ENCODE peak calls at places on chromosomes 5 and 9, in seven cellular contexts. One of them, this sample, is unnamed.

GRCh38 chr9:17795708-17796107 is 216.8 kb downstream of the SH3GL2 start:
- DNase-seq in mesenteric fat pad: no peak
- DNase-seq in ecto neural progenitor cell: no peak
- DNase-seq in CD4-positive, alpha-beta T cell: no peak
- DNase-seq in BE2C: no peak
- DNase-seq in H4: peak
- DNase-seq in stimulated activated CD8-positive, alpha-beta memory T cell treated with anti-CD3 and anti-CD28 coated beads, Interleukin-15, amount 100 ng/mL, for 4 hours: no peak
- DNase-seq in this sample: no peak

GRCh38 chr9:6506571-6506970 is 93.6 kb downstream of the UHRF2 start:
- DNase-seq in stimulated activated CD8-positive, alpha-beta memory T cell treated with anti-CD3 and anti-CD28 coated beads, Interleukin-15, amount 100 ng/mL, for 4 hours: no peak
- DNase-seq in H4: no peak
- DNase-seq in CD4-positive, alpha-beta T cell: no peak
- DNase-seq in ecto neural progenitor cell: no peak
- DNase-seq in mesenteric fat pad: no peak
- DNase-seq in BE2C: no peak
- DNase-seq in this sample: no peak

GRCh38 chr5:74639538-74640449 is 734 bp downstream of the ENC1 start:
- DNase-seq in H4: peak
- DNase-seq in CD4-positive, alpha-beta T cell: peak
- DNase-seq in BE2C: peak
- DNase-seq in stimulated activated CD8-positive, alpha-beta memory T cell treated with anti-CD3 and anti-CD28 coated beads, Interleukin-15, amount 100 ng/mL, for 4 hours: no peak
- DNase-seq in ecto neural progenitor cell: peak
- DNase-seq in mesenteric fat pad: no peak
- DNase-seq in this sample: peak

GRCh38 chr9:72997387-72997995 is 44.6 kb upstream of the ALDH1A1 start:
- DNase-seq in H4: no peak
- DNase-seq in BE2C: no peak
- DNase-seq in stimulated activated CD8-positive, alpha-beta memory T cell treated with anti-CD3 and anti-CD28 coated beads, Interleukin-15, amount 100 ng/mL, for 4 hours: no peak
- DNase-seq in mesenteric fat pad: no peak
- DNase-seq in CD4-positive, alpha-beta T cell: no peak
- DNase-seq in ecto neural progenitor cell: no peak
- DNase-seq in this sample: no peak

GRCh38 chr9:70987986-70988385 is 133.4 kb downstream of the TRPM3 start:
- DNase-seq in mesenteric fat pad: no peak
- DNase-seq in stimulated activated CD8-positive, alpha-beta memory T cell treated with anti-CD3 and anti-CD28 coated beads, Interleukin-15, amount 100 ng/mL, for 4 hours: no peak
- DNase-seq in ecto neural progenitor cell: no peak
- DNase-seq in H4: no peak
- DNase-seq in BE2C: no peak
- DNase-seq in CD4-positive, alpha-beta T cell: no peak
- DNase-seq in this sample: no peak

GRCh38 chr5:157915638-157916037 is 56.7 kb upstream of the CLINT1 start:
- DNase-seq in H4: peak
- DNase-seq in stimulated activated CD8-positive, alpha-beta memory T cell treated with anti-CD3 and anti-CD28 coated beads, Interleukin-15, amount 100 ng/mL, for 4 hours: no peak
- DNase-seq in ecto neural progenitor cell: no peak
- DNase-seq in BE2C: peak
- DNase-seq in CD4-positive, alpha-beta T cell: no peak
- DNase-seq in mesenteric fat pad: peak
- DNase-seq in this sample: peak

GRCh38 chr5:14305045-14305444 is 161.9 kb downstream of the TRIO start:
- DNase-seq in mesenteric fat pad: no peak
- DNase-seq in ecto neural progenitor cell: no peak
- DNase-seq in CD4-positive, alpha-beta T cell: no peak
- DNase-seq in stimulated activated CD8-positive, alpha-beta memory T cell treated with anti-CD3 and anti-CD28 coated beads, Interleukin-15, amount 100 ng/mL, for 4 hours: no peak
- DNase-seq in BE2C: peak
- DNase-seq in H4: peak
- DNase-seq in this sample: no peak

GRCh38 chr5:56640763-56641406 is 174.5 kb upstream of the MAP3K1 start:
- DNase-seq in ecto neural progenitor cell: no peak
- DNase-seq in mesenteric fat pad: no peak
- DNase-seq in CD4-positive, alpha-beta T cell: no peak
- DNase-seq in H4: no peak
- DNase-seq in BE2C: no peak
- DNase-seq in stimulated activated CD8-positive, alpha-beta memory T cell treated with anti-CD3 and anti-CD28 coated beads, Interleukin-15, amount 100 ng/mL, for 4 hours: no peak
- DNase-seq in this sample: no peak

GRCh38 chr9:133701981-133702797 is 36.0 kb downstream of the SARDH start:
- DNase-seq in stimulated activated CD8-positive, alpha-beta memory T cell treated with anti-CD3 and anti-CD28 coated beads, Interleukin-15, amount 100 ng/mL, for 4 hours: no peak
- DNase-seq in CD4-positive, alpha-beta T cell: peak
- DNase-seq in ecto neural progenitor cell: no peak
- DNase-seq in BE2C: peak
- DNase-seq in mesenteric fat pad: no peak
- DNase-seq in H4: no peak
- DNase-seq in this sample: no peak

GRCh38 chr5:148973455-148973854 is 89.4 kb downstream of the SH3TC2 start:
- DNase-seq in mesenteric fat pad: no peak
- DNase-seq in stimulated activated CD8-positive, alpha-beta memory T cell treated with anti-CD3 and anti-CD28 coated beads, Interleukin-15, amount 100 ng/mL, for 4 hours: no peak
- DNase-seq in H4: no peak
- DNase-seq in ecto neural progenitor cell: no peak
- DNase-seq in CD4-positive, alpha-beta T cell: no peak
- DNase-seq in BE2C: no peak
- DNase-seq in this sample: no peak

GRCh38 chr5:72296251-72296650 is 23.8 kb downstream of the MRPS27 start:
- DNase-seq in H4: no peak
- DNase-seq in ecto neural progenitor cell: no peak
- DNase-seq in CD4-positive, alpha-beta T cell: no peak
- DNase-seq in mesenteric fat pad: no peak
- DNase-seq in BE2C: no peak
- DNase-seq in stimulated activated CD8-positive, alpha-beta memory T cell treated with anti-CD3 and anti-CD28 coated beads, Interleukin-15, amount 100 ng/mL, for 4 hours: no peak
- DNase-seq in this sample: no peak

GRCh38 chr9:113387560-113388230 is 10.9 kb upstream of the HDHD3 start:
- DNase-seq in H4: no peak
- DNase-seq in mesenteric fat pad: no peak
- DNase-seq in ecto neural progenitor cell: no peak
- DNase-seq in CD4-positive, alpha-beta T cell: no peak
- DNase-seq in stimulated activated CD8-positive, alpha-beta memory T cell treated with anti-CD3 and anti-CD28 coated beads, Interleukin-15, amount 100 ng/mL, for 4 hours: no peak
- DNase-seq in BE2C: no peak
- DNase-seq in this sample: no peak

GRCh38 chr5:158423623-158424200 is 564.8 kb upstream of the CLINT1 start:
- DNase-seq in CD4-positive, alpha-beta T cell: no peak
- DNase-seq in BE2C: no peak
- DNase-seq in ecto neural progenitor cell: no peak
- DNase-seq in stimulated activated CD8-positive, alpha-beta memory T cell treated with anti-CD3 and anti-CD28 coated beads, Interleukin-15, amount 100 ng/mL, for 4 hours: no peak
- DNase-seq in mesenteric fat pad: no peak
- DNase-seq in H4: no peak
- DNase-seq in this sample: no peak

GRCh38 chr5:169970911-169971436 is 9.3 kb downstream of the INSYN2B start:
- DNase-seq in stimulated activated CD8-positive, alpha-beta memory T cell treated with anti-CD3 and anti-CD28 coated beads, Interleukin-15, amount 100 ng/mL, for 4 hours: no peak
- DNase-seq in ecto neural progenitor cell: no peak
- DNase-seq in mesenteric fat pad: no peak
- DNase-seq in H4: peak
- DNase-seq in BE2C: no peak
- DNase-seq in CD4-positive, alpha-beta T cell: no peak
- DNase-seq in this sample: no peak

GRCh38 chr5:24905123-24905522 is 260.3 kb upstream of the CDH10 start:
- DNase-seq in H4: peak
- DNase-seq in stimulated activated CD8-positive, alpha-beta memory T cell treated with anti-CD3 and anti-CD28 coated beads, Interleukin-15, amount 100 ng/mL, for 4 hours: no peak
- DNase-seq in mesenteric fat pad: no peak
- DNase-seq in ecto neural progenitor cell: no peak
- DNase-seq in BE2C: no peak
- DNase-seq in CD4-positive, alpha-beta T cell: no peak
- DNase-seq in this sample: no peak

GRCh38 chr5:1963358-1963757 is 80.6 kb upstream of the IRX4 start:
- DNase-seq in ecto neural progenitor cell: peak
- DNase-seq in BE2C: no peak
- DNase-seq in CD4-positive, alpha-beta T cell: no peak
- DNase-seq in stimulated activated CD8-positive, alpha-beta memory T cell treated with anti-CD3 and anti-CD28 coated beads, Interleukin-15, amount 100 ng/mL, for 4 hours: no peak
- DNase-seq in H4: no peak
- DNase-seq in mesenteric fat pad: no peak
- DNase-seq in this sample: no peak

GRCh38 chr9:1173211-1173610 is 123.1 kb downstream of the DMRT2 start:
- DNase-seq in CD4-positive, alpha-beta T cell: no peak
- DNase-seq in mesenteric fat pad: no peak
- DNase-seq in ecto neural progenitor cell: no peak
- DNase-seq in H4: no peak
- DNase-seq in BE2C: no peak
- DNase-seq in stimulated activated CD8-positive, alpha-beta memory T cell treated with anti-CD3 and anti-CD28 coated beads, Interleukin-15, amount 100 ng/mL, for 4 hours: no peak
- DNase-seq in this sample: no peak

GRCh38 chr5:114152656-114153360 is 209.1 kb upstream of the KCNN2 start:
- DNase-seq in ecto neural progenitor cell: no peak
- DNase-seq in H4: no peak
- DNase-seq in stimulated activated CD8-positive, alpha-beta memory T cell treated with anti-CD3 and anti-CD28 coated beads, Interleukin-15, amount 100 ng/mL, for 4 hours: no peak
- DNase-seq in CD4-positive, alpha-beta T cell: no peak
- DNase-seq in BE2C: no peak
- DNase-seq in mesenteric fat pad: no peak
- DNase-seq in this sample: no peak

GRCh38 chr5:158953929-158954534 is 145.7 kb downstream of the EBF1 start:
- DNase-seq in ecto neural progenitor cell: no peak
- DNase-seq in mesenteric fat pad: no peak
- DNase-seq in stimulated activated CD8-positive, alpha-beta memory T cell treated with anti-CD3 and anti-CD28 coated beads, Interleukin-15, amount 100 ng/mL, for 4 hours: no peak
- DNase-seq in H4: no peak
- DNase-seq in BE2C: no peak
- DNase-seq in CD4-positive, alpha-beta T cell: no peak
- DNase-seq in this sample: no peak

GRCh38 chr9:7117676-7118561 is 360.1 kb downstream of the KDM4C start:
- DNase-seq in H4: peak
- DNase-seq in mesenteric fat pad: no peak
- DNase-seq in BE2C: no peak
- DNase-seq in stimulated activated CD8-positive, alpha-beta memory T cell treated with anti-CD3 and anti-CD28 coated beads, Interleukin-15, amount 100 ng/mL, for 4 hours: no peak
- DNase-seq in CD4-positive, alpha-beta T cell: no peak
- DNase-seq in ecto neural progenitor cell: no peak
- DNase-seq in this sample: no peak

GRCh38 chr9:130305381-130305780 is 39.8 kb downstream of the HMCN2 start:
- DNase-seq in H4: no peak
- DNase-seq in mesenteric fat pad: no peak
- DNase-seq in BE2C: no peak
- DNase-seq in CD4-positive, alpha-beta T cell: no peak
- DNase-seq in ecto neural progenitor cell: no peak
- DNase-seq in stimulated activated CD8-positive, alpha-beta memory T cell treated with anti-CD3 and anti-CD28 coated beads, Interleukin-15, amount 100 ng/mL, for 4 hours: no peak
- DNase-seq in this sample: no peak

GRCh38 chr9:95316794-95317118 is 753 bp downstream of the FANCC start:
- DNase-seq in CD4-positive, alpha-beta T cell: no peak
- DNase-seq in BE2C: peak
- DNase-seq in stimulated activated CD8-positive, alpha-beta memory T cell treated with anti-CD3 and anti-CD28 coated beads, Interleukin-15, amount 100 ng/mL, for 4 hours: peak
- DNase-seq in H4: peak
- DNase-seq in mesenteric fat pad: no peak
- DNase-seq in ecto neural progenitor cell: peak
- DNase-seq in this sample: no peak

GRCh38 chr9:87036482-87036881 is 89.2 kb upstream of the GAS1 start:
- DNase-seq in CD4-positive, alpha-beta T cell: no peak
- DNase-seq in stimulated activated CD8-positive, alpha-beta memory T cell treated with anti-CD3 and anti-CD28 coated beads, Interleukin-15, amount 100 ng/mL, for 4 hours: no peak
- DNase-seq in H4: no peak
- DNase-seq in BE2C: no peak
- DNase-seq in mesenteric fat pad: no peak
- DNase-seq in ecto neural progenitor cell: no peak
- DNase-seq in this sample: no peak

GRCh38 chr5:135269828-135270545 is 129.0 kb downstream of the MACROH2A1 start:
- DNase-seq in CD4-positive, alpha-beta T cell: no peak
- DNase-seq in mesenteric fat pad: no peak
- DNase-seq in H4: peak
- DNase-seq in ecto neural progenitor cell: no peak
- DNase-seq in BE2C: no peak
- DNase-seq in stimulated activated CD8-positive, alpha-beta memory T cell treated with anti-CD3 and anti-CD28 coated beads, Interleukin-15, amount 100 ng/mL, for 4 hours: no peak
- DNase-seq in this sample: no peak

GRCh38 chr9:120344230-120344629 is 235.7 kb downstream of the CDK5RAP2 start:
- DNase-seq in ecto neural progenitor cell: no peak
- DNase-seq in CD4-positive, alpha-beta T cell: no peak
- DNase-seq in BE2C: no peak
- DNase-seq in H4: peak
- DNase-seq in mesenteric fat pad: no peak
- DNase-seq in stimulated activated CD8-positive, alpha-beta memory T cell treated with anti-CD3 and anti-CD28 coated beads, Interleukin-15, amount 100 ng/mL, for 4 hours: no peak
- DNase-seq in this sample: no peak

GRCh38 chr9:133970581-133970900 is 21.6 kb downstream of the VAV2 start:
- DNase-seq in CD4-positive, alpha-beta T cell: no peak
- DNase-seq in H4: no peak
- DNase-seq in BE2C: peak
- DNase-seq in ecto neural progenitor cell: no peak
- DNase-seq in mesenteric fat pad: no peak
- DNase-seq in stimulated activated CD8-positive, alpha-beta memory T cell treated with anti-CD3 and anti-CD28 coated beads, Interleukin-15, amount 100 ng/mL, for 4 hours: no peak
- DNase-seq in this sample: no peak

GRCh38 chr9:20500101-20500500 is 122.2 kb downstream of the MLLT3 start:
- DNase-seq in mesenteric fat pad: no peak
- DNase-seq in stimulated activated CD8-positive, alpha-beta memory T cell treated with anti-CD3 and anti-CD28 coated beads, Interleukin-15, amount 100 ng/mL, for 4 hours: no peak
- DNase-seq in CD4-positive, alpha-beta T cell: no peak
- DNase-seq in ecto neural progenitor cell: no peak
- DNase-seq in BE2C: no peak
- DNase-seq in H4: no peak
- DNase-seq in this sample: no peak

GRCh38 chr5:68419637-68420452 is 204.3 kb downstream of the PIK3R1 start:
- DNase-seq in BE2C: peak
- DNase-seq in ecto neural progenitor cell: peak
- DNase-seq in H4: no peak
- DNase-seq in mesenteric fat pad: no peak
- DNase-seq in CD4-positive, alpha-beta T cell: no peak
- DNase-seq in stimulated activated CD8-positive, alpha-beta memory T cell treated with anti-CD3 and anti-CD28 coated beads, Interleukin-15, amount 100 ng/mL, for 4 hours: no peak
- DNase-seq in this sample: no peak

GRCh38 chr5:173623296-173623771 is 6.9 kb upstream of the BOD1 start:
- DNase-seq in H4: no peak
- DNase-seq in BE2C: no peak
- DNase-seq in ecto neural progenitor cell: no peak
- DNase-seq in CD4-positive, alpha-beta T cell: no peak
- DNase-seq in mesenteric fat pad: no peak
- DNase-seq in stimulated activated CD8-positive, alpha-beta memory T cell treated with anti-CD3 and anti-CD28 coated beads, Interleukin-15, amount 100 ng/mL, for 4 hours: no peak
- DNase-seq in this sample: no peak

GRCh38 chr5:151961557-151961956 is 36.9 kb upstream of the GLRA1 start:
- DNase-seq in BE2C: no peak
- DNase-seq in CD4-positive, alpha-beta T cell: no peak
- DNase-seq in ecto neural progenitor cell: no peak
- DNase-seq in H4: no peak
- DNase-seq in stimulated activated CD8-positive, alpha-beta memory T cell treated with anti-CD3 and anti-CD28 coated beads, Interleukin-15, amount 100 ng/mL, for 4 hours: no peak
- DNase-seq in mesenteric fat pad: no peak
- DNase-seq in this sample: no peak

GRCh38 chr9:16150501-16150900 is 597.7 kb downstream of the CCDC171 start:
- DNase-seq in CD4-positive, alpha-beta T cell: no peak
- DNase-seq in mesenteric fat pad: no peak
- DNase-seq in stimulated activated CD8-positive, alpha-beta memory T cell treated with anti-CD3 and anti-CD28 coated beads, Interleukin-15, amount 100 ng/mL, for 4 hours: no peak
- DNase-seq in ecto neural progenitor cell: no peak
- DNase-seq in BE2C: peak
- DNase-seq in H4: no peak
- DNase-seq in this sample: no peak

GRCh38 chr5:133944263-133945230 is 23.9 kb downstream of the C5orf15 start:
- DNase-seq in H4: peak
- DNase-seq in mesenteric fat pad: peak
- DNase-seq in stimulated activated CD8-positive, alpha-beta memory T cell treated with anti-CD3 and anti-CD28 coated beads, Interleukin-15, amount 100 ng/mL, for 4 hours: no peak
- DNase-seq in CD4-positive, alpha-beta T cell: no peak
- DNase-seq in BE2C: peak
- DNase-seq in ecto neural progenitor cell: peak
- DNase-seq in this sample: no peak

GRCh38 chr5:33231935-33232334 is 208.8 kb upstream of the TARS1 start:
- DNase-seq in stimulated activated CD8-positive, alpha-beta memory T cell treated with anti-CD3 and anti-CD28 coated beads, Interleukin-15, amount 100 ng/mL, for 4 hours: no peak
- DNase-seq in H4: no peak
- DNase-seq in BE2C: no peak
- DNase-seq in CD4-positive, alpha-beta T cell: no peak
- DNase-seq in mesenteric fat pad: no peak
- DNase-seq in ecto neural progenitor cell: no peak
- DNase-seq in this sample: no peak

GRCh38 chr5:43658499-43658898 is 55.5 kb downstream of the NNT start:
- DNase-seq in CD4-positive, alpha-beta T cell: no peak
- DNase-seq in BE2C: no peak
- DNase-seq in stimulated activated CD8-positive, alpha-beta memory T cell treated with anti-CD3 and anti-CD28 coated beads, Interleukin-15, amount 100 ng/mL, for 4 hours: no peak
- DNase-seq in ecto neural progenitor cell: no peak
- DNase-seq in H4: no peak
- DNase-seq in mesenteric fat pad: no peak
- DNase-seq in this sample: no peak

GRCh38 chr9:135864447-135865049 is 42.8 kb downstream of the CAMSAP1 start:
- DNase-seq in H4: no peak
- DNase-seq in BE2C: peak
- DNase-seq in CD4-positive, alpha-beta T cell: peak
- DNase-seq in stimulated activated CD8-positive, alpha-beta memory T cell treated with anti-CD3 and anti-CD28 coated beads, Interleukin-15, amount 100 ng/mL, for 4 hours: peak
- DNase-seq in mesenteric fat pad: no peak
- DNase-seq in ecto neural progenitor cell: peak
- DNase-seq in this sample: no peak

GRCh38 chr9:128102861-128103588 is 24.5 kb downstream of the PTGES2 start:
- DNase-seq in H4: no peak
- DNase-seq in BE2C: no peak
- DNase-seq in stimulated activated CD8-positive, alpha-beta memory T cell treated with anti-CD3 and anti-CD28 coated beads, Interleukin-15, amount 100 ng/mL, for 4 hours: no peak
- DNase-seq in mesenteric fat pad: no peak
- DNase-seq in ecto neural progenitor cell: no peak
- DNase-seq in CD4-positive, alpha-beta T cell: no peak
- DNase-seq in this sample: peak